ENCODE peak calls at places on chromosome 1, in four cellular contexts. W is IMR-90, H is H1, Y is mesenchymal stem cell. L is an unnamed sample.

GRCh38 chr1:59997479-59997878 is 70.9 kb upstream of the CYP2J2 start:
- DNase-seq in H (no peak), Y (no peak), W (no peak), L (no peak)

GRCh38 chr1:24929876-24930702 is at the start of gene RUNX3:
- DNase-seq in H (no peak), W (no peak), Y (no peak), L (peak; percentile 54)

GRCh38 chr1:64933296-64934070 is 32.9 kb downstream of the JAK1 start:
- DNase-seq in H (no peak), W (peak; percentile 96), Y (peak; percentile 89), L (no peak)

GRCh38 chr1:178632619-178633018 is 92.4 kb upstream of the RALGPS2 start:
- DNase-seq in Y (no peak), W (peak; percentile 72), H (no peak), L (no peak)

GRCh38 chr1:59292557-59292956 is 4.3 kb upstream of the FGGY start:
- DNase-seq in W (peak; percentile 80), H (no peak), Y (peak; percentile 98), L (no peak)

GRCh38 chr1:235090406-235091069 is 38.1 kb downstream of the TOMM20 start:
- DNase-seq in W (no peak), Y (peak; percentile 38), H (peak; percentile 72), L (peak; percentile 75)

GRCh38 chr1:78840447-78841251 is 165.9 kb downstream of the ADGRL4 start:
- DNase-seq in Y (peak; percentile 87), H (no peak), W (peak; percentile 83), L (peak; percentile 30)

GRCh38 chr1:217747156-217747769 is 116.1 kb downstream of the SPATA17 start:
- DNase-seq in Y (peak; percentile 33), W (peak; percentile 41), H (no peak), L (no peak)

GRCh38 chr1:153474349-153474748 is 13.9 kb upstream of the S100A7 start:
- DNase-seq in H (no peak), W (no peak), Y (no peak), L (no peak)

GRCh38 chr1:235060607-235061470 is 67.8 kb downstream of the TOMM20 start:
- DNase-seq in W (no peak), H (no peak), Y (no peak), L (no peak)

GRCh38 chr1:14140800-14141526 is 441.0 kb downstream of the PRDM2 start:
- DNase-seq in W (no peak), Y (no peak), H (no peak), L (no peak)

GRCh38 chr1:92882817-92883216 is 51.0 kb downstream of the RPL5 start:
- DNase-seq in W (no peak), H (no peak), Y (no peak), L (no peak)

GRCh38 chr1:112904071-112904830 is 51.7 kb downstream of the SLC16A1 start:
- DNase-seq in H (no peak), W (peak; percentile 77), Y (peak; percentile 82), L (no peak)

GRCh38 chr1:180026556-180026955 is 71.9 kb downstream of the CEP350 start:
- DNase-seq in H (no peak), W (peak; percentile 45), Y (no peak), L (no peak)

GRCh38 chr1:203680765-203681164 is 54.1 kb downstream of the ATP2B4 start:
- DNase-seq in H (no peak), Y (no peak), W (no peak), L (no peak)

GRCh38 chr1:38991638-38992449 is 768 bp downstream of the AKIRIN1 start:
- DNase-seq in W (no peak), Y (peak; percentile 62), H (no peak), L (peak; percentile 35)

GRCh38 chr1:153567621-153568366 is 2.1 kb upstream of the S100A2 start:
- DNase-seq in W (peak; percentile 71), Y (peak; percentile 62), H (no peak), L (no peak)

GRCh38 chr1:60041783-60042182 is 31.8 kb downstream of the C1orf87 start:
- DNase-seq in H (no peak), W (no peak), Y (no peak), L (no peak)

GRCh38 chr1:84574936-84575335 is 696 bp upstream of the CTBS start:
- DNase-seq in Y (no peak), H (no peak), W (no peak), L (no peak)

GRCh38 chr1:75330633-75331032 is 196.4 kb downstream of the LHX8 start:
- DNase-seq in H (no peak), W (no peak), Y (peak; percentile 3), L (no peak)

GRCh38 chr1:107782192-107782845 is 182.7 kb downstream of the VAV3 start:
- DNase-seq in H (no peak), W (peak; percentile 53), Y (peak; percentile 63), L (peak; percentile 57)

GRCh38 chr1:170494369-170494768 is 37.6 kb upstream of the GORAB start:
- DNase-seq in W (peak; percentile 45), H (no peak), Y (peak; percentile 16), L (no peak)

GRCh38 chr1:118739421-118739930 is 248.7 kb downstream of the TBX15 start:
- DNase-seq in H (peak; percentile 47), W (no peak), Y (no peak), L (peak; percentile 14)

GRCh38 chr1:116826818-116827606 is 72.8 kb downstream of the CD2 start:
- DNase-seq in Y (peak; percentile 68), W (peak; percentile 7), H (no peak), L (no peak)

DNA sequence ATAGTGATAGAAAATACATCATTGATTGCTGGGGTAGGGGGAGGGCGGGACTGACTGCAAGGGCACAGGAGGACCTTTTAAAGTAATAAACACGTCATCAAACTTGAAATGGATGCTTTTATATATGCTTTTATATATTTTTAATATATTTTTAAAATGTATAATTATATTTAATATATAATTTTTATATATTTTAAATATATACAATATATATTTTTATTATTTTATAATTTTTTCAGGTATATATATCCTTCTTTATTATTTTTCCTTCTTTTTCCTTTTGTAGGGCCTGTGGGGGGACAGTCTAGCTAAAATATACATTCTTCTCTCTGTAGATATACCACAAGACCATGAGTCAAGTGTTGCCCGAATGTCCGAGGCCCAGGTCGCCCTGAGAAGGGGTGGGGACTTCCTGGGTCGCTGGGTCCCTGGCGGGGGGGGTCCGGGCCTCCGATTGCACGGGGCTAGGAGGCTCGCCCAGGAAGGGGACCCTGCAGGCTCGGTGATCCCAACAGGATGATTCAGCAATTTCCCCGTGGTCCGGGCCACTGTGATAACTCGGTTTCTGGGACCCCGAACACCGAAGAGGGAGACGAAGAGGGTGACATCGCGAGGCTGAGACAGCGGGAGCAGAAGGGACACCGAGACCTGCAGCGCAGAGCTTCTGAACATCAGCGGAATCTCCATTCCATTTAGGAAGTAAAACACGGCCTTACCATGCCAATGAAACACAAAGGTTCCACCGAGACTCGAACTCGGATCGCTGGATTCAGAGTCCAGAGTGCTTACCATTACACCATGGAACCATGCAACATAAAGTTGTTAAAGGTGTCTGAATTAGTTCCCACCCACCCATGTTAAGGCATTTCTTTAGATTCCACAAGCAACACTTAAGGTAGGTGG is 112.5 kb upstream of the NBPF11 start:
- DNase-seq in Y (peak; percentile 70), H (peak; percentile 95), W (peak; percentile 71), L (peak; percentile 40)
- H3K4me3 ChIP-seq in Y (peak overlapping the region; percentile 88), H (peak overlapping the region; percentile 76), W (no peak overlapping the region), L (no peak overlapping the region)

GRCh38 chr1:245051349-245052221 is 103.2 kb upstream of the KIF26B start:
- DNase-seq in W (peak; percentile 62), H (no peak), Y (peak; percentile 58), L (no peak)
- H4K8ac ChIP-seq in W (peak overlapping the region; percentile 12), H (no peak overlapping the region), Y (no peak overlapping the region), L (no peak overlapping the region)

DNA sequence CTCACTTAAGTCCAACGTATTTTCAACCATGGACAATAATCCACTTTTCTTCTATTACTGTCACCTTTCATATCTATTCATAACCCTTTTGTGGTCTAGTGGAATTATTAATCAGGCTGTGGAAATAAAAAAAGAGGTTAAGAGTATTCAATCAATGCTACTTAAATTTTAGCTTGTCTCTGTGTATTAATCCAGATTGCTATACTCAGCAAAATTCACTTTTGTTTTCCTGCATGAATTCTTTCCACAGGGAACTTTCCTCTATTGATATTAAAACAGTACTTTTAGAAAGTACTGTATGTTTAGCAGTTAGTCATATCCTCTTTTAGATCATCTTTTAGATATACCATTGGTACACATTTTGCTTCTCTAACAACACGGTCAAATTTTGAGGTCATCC is 1033.0 kb upstream of the ADGRL2 start:
- DNase-seq in H (no peak), W (no peak), Y (peak; percentile 45), L (no peak)
- H2AFZ ChIP-seq in H (no peak overlapping the region), W (no peak overlapping the region), Y (no peak overlapping the region), L (no peak overlapping the region)

DNA sequence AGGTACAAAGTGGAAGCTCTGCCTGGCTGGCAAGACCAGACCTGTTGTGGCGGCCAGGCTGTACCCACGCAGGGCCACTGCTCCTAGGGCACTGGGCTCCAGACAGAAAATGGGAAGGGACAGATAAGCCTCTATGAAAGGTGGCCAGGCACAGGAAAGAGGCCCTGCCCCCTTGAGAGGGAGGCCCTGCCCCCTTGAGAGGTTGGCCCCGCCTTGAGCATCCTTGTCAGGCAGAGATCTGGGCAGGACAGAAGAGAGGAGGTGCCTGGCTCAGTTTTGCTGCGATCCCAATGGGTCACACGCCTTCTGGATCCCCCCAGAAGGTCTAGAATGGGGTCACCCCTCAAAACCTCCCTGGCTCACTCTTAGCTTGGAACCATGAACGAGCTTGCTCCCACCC is 17.4 kb upstream of the ECE1 start:
- DNase-seq in Y (no peak), H (no peak), W (no peak), L (no peak)
- H3K4me3 ChIP-seq in Y (no peak overlapping the region), H (peak overlapping the region; percentile 5), W (no peak overlapping the region), L (no peak overlapping the region)

GRCh38 chr1:41487729-41488598 is 3.5 kb upstream of the EDN2 start:
- DNase-seq in W (peak; percentile 23), Y (peak; percentile 39), H (no peak), L (no peak)
- H4K8ac ChIP-seq in W (no peak overlapping the region), Y (no peak overlapping the region), H (no peak overlapping the region), L (no peak overlapping the region)

GRCh38 chr1:43074709-43075108 is 97.4 kb downstream of the EBNA1BP2 start:
- DNase-seq in H (no peak), Y (no peak), W (no peak), L (no peak)
- H2AFZ ChIP-seq in H (no peak overlapping the region), Y (no peak overlapping the region), W (no peak overlapping the region), L (peak overlapping the region; percentile 1)

GRCh38 chr1:150981177-150981804 is 801 bp upstream of the ANXA9 start:
- DNase-seq in W (no peak), H (peak; percentile 60), Y (no peak), L (no peak)
- H3K4me3 ChIP-seq in W (no peak overlapping the region), H (peak overlapping the region; percentile 21), Y (no peak overlapping the region), L (no peak overlapping the region)

GRCh38 chr1:43052322-43052721 is 93.7 kb upstream of the SLC2A1 start:
- DNase-seq in H (no peak), Y (no peak), W (no peak), L (no peak)
- H4K8ac ChIP-seq in H (no peak overlapping the region), Y (no peak overlapping the region), W (no peak overlapping the region), L (no peak overlapping the region)